ENCODE peak calls at places on chromosomes 2 and 18, in seven cellular contexts. L is AG04450, K is tibial artery, R is left lung, E is left ventricle myocardium inferior, P is Peyer's patch, V is psoas muscle. D is an unnamed sample. For H3K27me3, the result is how much of the 10 kb centered on the place peaks cover.

GRCh38 chr2:118737690-118738089 is 109.8 kb downstream of the EN1 start:
- DNase-seq in K (no peak), P (no peak), E (no peak), R (no peak), L (no peak), V (no peak), D (no peak)

GRCh38 chr2:45731146-45731545 is 79.7 kb downstream of the PRKCE start:
- DNase-seq in V (no peak), K (no peak), E (no peak), P (no peak), L (no peak), R (no peak), D (no peak)

GRCh38 chr2:226272435-226272834 is 527.2 kb downstream of the IRS1 start:
- DNase-seq in P (no peak), R (no peak), K (no peak), L (no peak), V (no peak), E (no peak), D (no peak)

GRCh38 chr18:11004294-11004693 is 145.1 kb downstream of the PIEZO2 start:
- DNase-seq in R (no peak), K (no peak), V (no peak), L (no peak), E (no peak), P (no peak), D (no peak)

GRCh38 chr2:218015831-218016521 is 13.2 kb upstream of the TNS1 start:
- DNase-seq in E (peak), K (no peak), L (no peak), P (no peak), V (no peak), R (no peak), D (no peak)

GRCh38 chr2:28893488-28893887 is 979 bp upstream of the WDR43 start:
- DNase-seq in V (no peak), P (no peak), E (peak), K (no peak), R (no peak), L (no peak), D (no peak)

GRCh38 chr2:47190188-47190818 is 35.2 kb upstream of the STPG4 start:
- DNase-seq in L (no peak), R (no peak), P (no peak), K (no peak), E (no peak), V (no peak), D (no peak)

GRCh38 chr2:20620696-20621365 is 30.1 kb downstream of the HS1BP3 start:
- DNase-seq in R (peak), L (no peak), V (no peak), E (no peak), P (no peak), K (peak), D (peak)

GRCh38 chr2:158211516-158211915 is 109.8 kb downstream of the UPP2 start:
- DNase-seq in E (no peak), L (no peak), K (no peak), P (no peak), V (no peak), R (no peak), D (no peak)

GRCh38 chr2:105399207-105399861 is 483 bp upstream of the FHL2 start:
- DNase-seq in V (no peak), L (no peak), K (no peak), R (no peak), P (no peak), E (no peak), D (no peak)

GRCh38 chr2:190537765-190538164 is 3.2 kb upstream of the NEMP2 start:
- DNase-seq in P (no peak), K (no peak), E (no peak), V (no peak), R (no peak), L (no peak), D (no peak)

GRCh38 chr18:58316943-58317342 is 272.9 kb downstream of the NEDD4L start:
- DNase-seq in R (no peak), K (no peak), P (no peak), V (no peak), E (no peak), L (no peak), D (no peak)

GRCh38 chr2:160375037-160375436 is 118.6 kb downstream of the RBMS1 start:
- DNase-seq in P (no peak), R (no peak), E (no peak), L (no peak), K (no peak), V (no peak), D (no peak)

GRCh38 chr2:8098476-8098875 is 583.4 kb upstream of the ID2 start:
- DNase-seq in L (no peak), V (no peak), K (no peak), R (no peak), P (no peak), E (no peak), D (no peak)

GRCh38 chr2:193868833-193869232 is 1674.1 kb upstream of the TMEFF2 start:
- DNase-seq in P (no peak), L (no peak), K (no peak), R (no peak), V (no peak), E (no peak), D (no peak)

GRCh38 chr2:52629531-52629930 is 1138.1 kb upstream of the CHAC2 start:
- DNase-seq in L (no peak), K (no peak), P (no peak), E (no peak), V (no peak), R (no peak), D (no peak)

GRCh38 chr2:106030287-106031268 is 163.5 kb downstream of the UXS1 start:
- DNase-seq in R (no peak), E (peak), K (peak), V (peak), L (peak), P (no peak), D (no peak)

GRCh38 chr2:68870215-68870614 is 982 bp downstream of the BMP10 start:
- DNase-seq in L (no peak), V (no peak), R (no peak), P (no peak), E (no peak), K (no peak), D (no peak)

GRCh38 chr18:25164837-25165791 is 186.9 kb downstream of the ZNF521 start:
- DNase-seq in R (no peak), V (no peak), P (no peak), K (no peak), E (peak), L (peak), D (no peak)

GRCh38 chr18:20971886-20972267 is 139.7 kb downstream of the ROCK1 start:
- DNase-seq in E (no peak), L (no peak), R (no peak), P (no peak), V (no peak), K (no peak), D (no peak)

GRCh38 chr2:99297990-99298389 is 3.0 kb downstream of the LYG1 start:
- DNase-seq in E (no peak), P (no peak), V (no peak), K (no peak), R (no peak), L (no peak), D (no peak)

GRCh38 chr2:241612156-241613017 is 24.6 kb downstream of the THAP4 start:
- DNase-seq in E (no peak), V (no peak), P (no peak), K (no peak), L (no peak), R (no peak), D (no peak)

DNA sequence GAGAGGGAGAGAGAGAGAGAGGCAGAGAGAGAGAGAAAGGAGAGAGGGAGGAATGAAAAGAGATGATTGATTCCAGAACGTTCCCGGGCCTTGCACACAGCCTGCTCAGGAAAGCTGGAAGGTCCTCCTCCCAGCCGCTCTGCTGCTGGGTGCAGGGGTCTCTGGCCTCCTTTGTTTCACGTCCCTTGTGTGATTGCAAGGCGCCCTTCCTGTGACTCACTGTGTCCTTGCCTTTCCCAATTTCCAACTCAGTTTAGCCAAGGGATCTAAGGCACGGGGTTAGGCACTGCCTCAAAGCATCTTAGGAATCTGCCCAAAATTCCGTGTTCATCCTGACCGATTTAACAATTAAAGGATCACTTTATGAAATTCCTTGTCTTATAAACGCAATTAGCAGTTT is 221.2 kb downstream of the KLHL29 start:
- DNase-seq in E (no peak), L (no peak), K (no peak), V (no peak), R (no peak), P (no peak), D (no peak)
- H3K27ac ChIP-seq in E (no peak), L (no peak), K (no peak), V (no peak), R (no peak), P (no peak), D (no peak)

GRCh38 chr2:170968205-170969003 is 39.4 kb downstream of the GORASP2 start:
- DNase-seq in P (no peak), E (no peak), L (no peak), K (no peak), V (no peak), R (no peak), D (no peak)
- H3K27me3 ChIP-seq in P (under half), E (under half), L (under half), K (under half), V (under half), R (under half), D (under half)

GRCh38 chr18:2918761-2919550 is 72.2 kb downstream of the EMILIN2 start:
- DNase-seq in K (no peak), L (no peak), E (no peak), P (no peak), V (no peak), R (no peak), D (no peak)

GRCh38 chr18:2919600-2919999 is 72.8 kb downstream of the EMILIN2 start:
- DNase-seq in L (no peak), V (no peak), K (no peak), E (no peak), R (no peak), P (no peak), D (no peak)

GRCh38 chr18:2921778-2922177 is 75.0 kb downstream of the EMILIN2 start:
- DNase-seq in L (no peak), P (no peak), E (no peak), R (no peak), V (no peak), K (no peak), D (no peak)

GRCh38 chr18:2920546-2921343 is 73.9 kb downstream of the EMILIN2 start:
- DNase-seq in V (no peak), L (no peak), E (no peak), P (no peak), R (no peak), K (no peak), D (no peak)

GRCh38 chr18:2920027-2920426 is 73.2 kb downstream of the EMILIN2 start:
- DNase-seq in P (no peak), K (no peak), E (no peak), R (no peak), L (no peak), V (no peak), D (no peak)
- TF ChIP-seq CTCF in P (no peak), K (no peak), E (no peak), R (no peak), L (no peak), V (no peak), D (no peak)

DNA sequence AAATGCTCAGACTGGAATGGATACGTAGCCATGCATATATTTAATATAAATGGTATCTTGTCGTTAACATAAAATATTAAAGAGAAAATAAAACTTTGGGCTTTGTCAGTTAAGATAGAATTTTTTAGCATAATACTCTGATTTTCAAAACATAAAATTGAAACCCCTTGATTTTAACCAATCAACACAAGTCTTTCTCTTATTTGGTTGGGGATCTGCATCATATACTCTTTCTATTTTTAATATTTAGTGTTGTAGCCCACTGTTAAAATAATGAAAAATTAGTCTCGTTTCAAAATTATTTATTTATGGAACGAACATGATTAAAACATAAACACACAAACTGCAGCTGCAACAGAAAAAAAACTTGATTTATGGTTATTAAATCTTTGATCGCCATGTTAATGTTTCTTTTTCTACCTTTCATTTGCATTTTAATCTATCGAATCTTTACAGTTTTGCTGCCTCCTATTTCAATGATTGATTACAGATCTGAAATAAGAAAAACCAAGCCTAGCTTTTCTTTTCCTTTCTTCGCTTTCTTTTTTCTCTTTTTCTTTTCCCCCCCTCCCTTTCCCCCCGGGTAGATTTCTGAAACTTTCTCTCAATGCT is 145.5 kb downstream of the MEIS1 start:
- DNase-seq in V (no peak), L (no peak), P (no peak), E (no peak), R (no peak), K (no peak), D (no peak)
- H3K27ac ChIP-seq in V (no peak), L (peak), P (no peak), E (no peak), R (peak), K (no peak), D (no peak)

DNA sequence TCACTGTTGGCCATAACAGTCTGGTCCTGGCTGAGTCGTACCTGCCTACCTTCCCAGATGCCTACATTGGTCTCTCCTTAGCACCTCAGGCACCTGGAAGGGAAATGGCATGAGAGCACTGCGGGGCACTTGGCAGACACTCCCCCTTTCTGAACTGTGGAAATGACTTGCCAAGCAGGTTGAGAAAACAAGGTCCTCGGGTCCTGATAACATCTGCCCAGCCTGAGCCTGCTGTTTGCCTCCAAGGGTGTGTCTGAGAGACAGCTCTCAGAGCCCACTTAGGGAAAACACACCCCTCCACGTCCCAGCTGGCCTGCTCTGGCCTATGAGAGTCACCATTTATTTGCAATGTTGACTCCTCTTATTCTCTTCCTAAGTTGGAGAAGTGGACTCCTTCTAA is 10.5 kb downstream of the FAM110C start:
- DNase-seq in P (no peak), V (no peak), E (no peak), L (no peak), K (no peak), R (peak), D (peak)
- H3K27me3 ChIP-seq in P (under half), V (under half), E (under half), L (under half), K (under half), R (under half), D (under half)

DNA sequence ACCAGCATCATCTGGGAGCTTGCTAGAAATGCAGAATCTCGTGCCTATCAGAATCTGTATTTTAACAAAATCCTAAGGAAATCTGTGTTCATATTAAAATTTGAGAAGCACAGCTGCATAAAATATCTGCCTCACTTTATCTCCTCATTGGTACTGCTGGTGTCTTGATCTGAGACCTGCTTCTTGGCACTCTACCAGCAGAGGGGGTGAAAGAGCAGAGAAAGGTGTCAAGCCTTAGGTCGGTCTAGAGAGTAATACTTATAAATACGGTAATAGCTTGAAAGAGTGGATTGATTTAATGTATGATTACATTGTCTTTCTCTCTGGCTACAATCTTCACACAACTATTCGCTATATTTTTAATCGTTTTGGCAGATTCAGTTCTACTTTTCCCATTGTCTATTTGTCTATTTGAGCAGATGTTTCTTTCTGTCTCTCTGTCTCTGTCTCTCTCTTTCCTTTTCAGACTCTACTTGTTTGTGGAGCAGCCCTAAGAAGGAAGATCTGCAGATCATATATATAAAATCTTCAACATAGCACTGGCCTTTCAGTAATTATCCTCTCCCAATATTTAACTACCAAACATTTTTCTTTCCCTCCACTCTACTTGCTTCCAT is 1.7 kb upstream of the GCG start:
- DNase-seq in V (no peak), K (peak), R (peak), P (peak), L (no peak), E (no peak), D (no peak)
- TF ChIP-seq CTCF in V (peak), K (peak), R (peak), P (peak), L (peak), E (peak), D (peak)

GRCh38 chr2:223218587-223219178 is 166.7 kb downstream of the KCNE4 start:
- DNase-seq in V (no peak), L (no peak), R (no peak), P (no peak), E (no peak), K (no peak), D (no peak)

GRCh38 chr2:223217373-223217772 is 165.4 kb downstream of the KCNE4 start:
- DNase-seq in K (no peak), E (no peak), P (no peak), R (no peak), L (no peak), V (no peak), D (no peak)

GRCh38 chr2:223210489-223210888 is 158.5 kb downstream of the KCNE4 start:
- DNase-seq in E (no peak), K (no peak), R (no peak), L (no peak), V (no peak), P (no peak), D (no peak)

GRCh38 chr2:223214721-223215120 is 162.7 kb downstream of the KCNE4 start:
- DNase-seq in K (no peak), V (no peak), P (no peak), E (no peak), R (no peak), L (no peak), D (no peak)

GRCh38 chr2:223215136-223215535 is 163.1 kb downstream of the KCNE4 start:
- DNase-seq in V (no peak), E (no peak), R (no peak), L (no peak), P (no peak), K (no peak), D (no peak)
- H3K27ac ChIP-seq in V (no peak), E (no peak), R (no peak), L (no peak), P (no peak), K (no peak), D (no peak)

GRCh38 chr2:230412369-230412706 is 3.7 kb upstream of the SP100 start:
- DNase-seq in R (no peak), L (no peak), E (no peak), K (no peak), P (no peak), V (no peak), D (no peak)

GRCh38 chr2:230414302-230414701 is 1.7 kb upstream of the SP100 start:
- DNase-seq in P (no peak), E (no peak), K (no peak), V (no peak), R (no peak), L (no peak), D (no peak)

GRCh38 chr2:230413465-230413864 is 2.5 kb upstream of the SP100 start:
- DNase-seq in K (no peak), P (no peak), V (no peak), L (no peak), R (no peak), E (no peak), D (no peak)

GRCh38 chr2:230411484-230412368 is 4.3 kb upstream of the SP100 start:
- DNase-seq in V (peak), R (peak), K (peak), P (peak), L (no peak), E (peak), D (no peak)

DNA sequence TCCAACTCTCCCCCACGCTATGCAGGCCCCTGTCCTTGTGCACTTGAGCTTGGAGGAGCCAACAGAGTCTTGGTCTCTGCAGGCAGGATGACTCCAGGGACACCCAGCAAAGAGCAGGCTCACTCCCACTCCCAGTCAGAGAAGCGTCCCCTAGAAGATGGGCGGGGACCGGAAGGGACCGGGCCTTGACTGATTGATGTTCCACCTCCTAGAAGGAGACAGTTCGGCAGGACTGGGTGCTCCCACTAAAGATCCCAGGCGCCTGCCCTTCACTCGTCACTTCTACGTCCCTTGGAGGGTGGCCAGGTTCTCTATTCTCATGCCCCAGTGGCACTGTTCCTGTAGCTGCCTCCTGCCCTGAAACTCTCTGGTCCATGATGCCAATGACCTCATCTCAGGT is 3.2 kb upstream of the SP100 start:
- DNase-seq in L (no peak), P (no peak), E (no peak), R (no peak), K (no peak), V (no peak), D (no peak)
- H3K27me3 ChIP-seq in L (under half), P (under half), E (under half), R (under half), K (under half), V (under half), D (under half)

GRCh38 chr18:47775961-47776360 is 154.5 kb downstream of the SMAD2 start:
- DNase-seq in V (no peak), K (no peak), R (no peak), L (no peak), P (no peak), E (no peak), D (no peak)
- TF ChIP-seq CTCF in V (peak), K (no peak), R (no peak), L (peak), P (no peak), E (peak), D (no peak)